ENCODE peak calls at places on chromosomes 13 and 19, in seven cellular contexts. A is HCT116, Q is SK-N-SH, R is endothelial cell of umbilical vein, M is HepG2, O is K562, X is GM12878. T is an unnamed sample.
A peak's percentile ranks its signal among the peaks of the same experiment; 100 is the strongest.

GRCh38 chr13:75787249-75787940 is 151.3 kb downstream of the LMO7 start:
- DNase-seq in M (no peak), O (no peak), A (no peak), X (no peak), Q (no peak), R (no peak), T (no peak)

GRCh38 chr13:98298599-98298998 is 121.5 kb upstream of the RNF113B start:
- DNase-seq in R (no peak), M (no peak), A (no peak), X (no peak), Q (no peak), O (no peak), T (no peak)

GRCh38 chr19:38949580-38950367 is 19.0 kb downstream of the MRPS12 start:
- DNase-seq in A (no peak), Q (peak; percentile 99), R (peak; percentile 87), X (no peak), M (no peak), O (peak; percentile 52), T (peak; percentile 100)

GRCh38 chr13:71316964-71317363 is 550.0 kb downstream of the DACH1 start:
- DNase-seq in O (no peak), Q (peak; percentile 6), M (no peak), R (no peak), X (no peak), A (no peak), T (no peak)

GRCh38 chr13:31365630-31366029 is 165.9 kb downstream of the B3GLCT start:
- DNase-seq in X (no peak), A (no peak), Q (no peak), O (no peak), M (no peak), R (no peak), T (no peak)

GRCh38 chr13:30696278-30697176 is 38.8 kb upstream of the ALOX5AP start:
- DNase-seq in Q (no peak), R (no peak), A (no peak), O (no peak), X (no peak), M (no peak), T (peak; percentile 25)

GRCh38 chr13:28478127-28478526 is 16.8 kb downstream of the FLT1 start:
- DNase-seq in O (no peak), M (no peak), Q (no peak), X (no peak), A (no peak), R (no peak), T (no peak)

GRCh38 chr13:113546571-113547247 is 37.8 kb upstream of the TFDP1 start:
- DNase-seq in R (peak; percentile 73), M (no peak), Q (no peak), X (no peak), A (no peak), O (no peak), T (no peak)

GRCh38 chr13:48586591-48587103 is 53.8 kb upstream of the RCBTB2 start:
- DNase-seq in A (no peak), Q (no peak), R (peak; percentile 81), O (peak; percentile 10), M (no peak), X (no peak), T (no peak)

GRCh38 chr13:106804996-106805395 is 237.1 kb upstream of the ARGLU1 start:
- DNase-seq in M (no peak), Q (no peak), R (no peak), X (no peak), A (no peak), O (no peak), T (peak; percentile 44)

GRCh38 chr13:51146667-51147066 is 35.6 kb upstream of the C13orf42 start:
- DNase-seq in X (no peak), A (no peak), R (no peak), O (no peak), Q (no peak), M (no peak), T (no peak)

GRCh38 chr19:3270908-3271307 is 46.4 kb downstream of the CELF5 start:
- DNase-seq in O (peak; percentile 70), X (no peak), M (peak; percentile 43), Q (peak; percentile 89), A (peak; percentile 26), R (no peak), T (peak; percentile 96)

GRCh38 chr19:11860721-11861120 is 12.2 kb downstream of the ZNF439 start:
- DNase-seq in X (no peak), R (no peak), Q (no peak), M (no peak), O (no peak), A (no peak), T (no peak)

GRCh38 chr19:40366697-40367561 is 18.4 kb downstream of the PLD3 start:
- DNase-seq in R (no peak), O (peak; percentile 67), M (no peak), X (no peak), Q (peak; percentile 73), A (no peak), T (peak; percentile 81)

GRCh38 chr13:30934803-30935202 is 2.3 kb downstream of the TEX26 start:
- DNase-seq in M (no peak), X (no peak), A (no peak), Q (no peak), R (no peak), O (no peak), T (no peak)

GRCh38 chr13:99969934-99970760 is 1.4 kb downstream of the ZIC5 start:
- DNase-seq in R (no peak), O (peak; percentile 76), A (peak; percentile 66), Q (no peak), X (no peak), M (peak; percentile 57), T (peak; percentile 84)

GRCh38 chr13:25973085-25973484 is 78.7 kb downstream of the SHISA2 start:
- DNase-seq in O (no peak), X (no peak), M (no peak), A (no peak), R (no peak), Q (no peak), T (peak; percentile 33)

GRCh38 chr19:51799311-51799997 is 4.5 kb downstream of the FPR3 start:
- DNase-seq in M (peak; percentile 35), O (peak; percentile 59), X (no peak), Q (peak; percentile 14), R (peak; percentile 67), A (no peak), T (no peak)

GRCh38 chr19:58097783-58098681 is at the start of gene ZSCAN18:
- DNase-seq in Q (peak; percentile 99), A (no peak), O (peak; percentile 89), X (peak; percentile 24), M (no peak), R (peak; percentile 93), T (peak; percentile 99)

GRCh38 chr13:99282264-99283231 is 24.4 kb upstream of the GPR18 start:
- DNase-seq in A (no peak), M (no peak), O (no peak), X (no peak), Q (no peak), R (no peak), T (no peak)

GRCh38 chr13:39159393-39159792 is 121.1 kb downstream of the NHLRC3 start:
- DNase-seq in X (no peak), R (peak; percentile 26), A (no peak), M (no peak), O (no peak), Q (no peak), T (no peak)

GRCh38 chr19:15422311-15423075 is 3.7 kb upstream of the AKAP8L start:
- DNase-seq in X (no peak), M (no peak), Q (no peak), O (no peak), R (no peak), A (no peak), T (no peak)

GRCh38 chr19:39169143-39169810 is 27.5 kb upstream of the NCCRP1 start:
- DNase-seq in R (no peak), O (no peak), M (no peak), Q (no peak), A (no peak), X (no peak), T (no peak)

GRCh38 chr13:104085611-104086010 is 1019.4 kb upstream of the SLC10A2 start:
- DNase-seq in O (no peak), X (no peak), R (no peak), M (no peak), Q (no peak), A (no peak), T (no peak)

GRCh38 chr19:38224014-38224862 is at the start of gene DPF1:
- DNase-seq in R (peak; percentile 61), A (peak; percentile 54), Q (peak; percentile 99), X (peak; percentile 17), M (peak; percentile 78), O (peak; percentile 96), T (peak; percentile 94)

GRCh38 chr13:113758651-113759524 is at the start of gene TMEM255B:
- DNase-seq in M (no peak), X (no peak), O (peak; percentile 90), Q (peak; percentile 98), A (peak; percentile 10), R (peak; percentile 81), T (peak; percentile 83)

GRCh38 chr19:11179716-11180297 is 17.5 kb downstream of the KANK2 start:
- DNase-seq in R (peak; percentile 28), Q (no peak), O (no peak), X (peak; percentile 59), A (no peak), M (no peak), T (no peak)

GRCh38 chr19:30225615-30226463 is 146.3 kb upstream of the ZNF536 start:
- DNase-seq in M (no peak), X (no peak), Q (peak; percentile 73), O (no peak), A (no peak), R (no peak), T (peak; percentile 52)

GRCh38 chr13:52024481-52024880 is at the start of gene UTP14C:
- DNase-seq in Q (no peak), X (no peak), R (no peak), O (no peak), A (no peak), M (no peak), T (no peak)

GRCh38 chr13:110340812-110341444 is 33.8 kb downstream of the COL4A2 start:
- DNase-seq in M (no peak), Q (no peak), R (peak; percentile 80), A (no peak), X (no peak), O (no peak), T (no peak)
- TF ChIP-seq POLR2AphosphoS5 in M (no peak), Q (no peak), R (peak; percentile 62), A (no peak), X (no peak), O (no peak), T (no peak)

DNA sequence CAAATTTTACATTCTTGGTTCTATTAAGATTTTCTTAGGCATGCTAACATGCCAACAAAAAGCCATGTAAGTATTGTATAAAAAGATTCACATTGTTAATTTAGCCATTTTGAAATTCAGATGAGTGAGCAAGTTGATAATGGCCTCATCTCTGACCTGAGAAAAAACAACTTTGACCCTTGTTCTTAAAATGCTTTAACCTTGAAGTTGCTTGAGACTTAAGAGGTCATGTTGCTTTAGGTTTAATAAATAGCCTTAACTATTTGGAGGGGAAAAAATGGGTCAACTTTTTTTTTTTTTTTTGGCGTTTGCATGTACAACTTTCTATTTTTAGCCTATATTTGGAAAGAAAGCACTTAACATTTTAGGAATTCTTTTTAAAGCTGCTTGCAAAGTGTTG is 6.0 kb downstream of the MIR17HG start:
- DNase-seq in O (no peak), X (no peak), A (no peak), Q (no peak), M (no peak), R (no peak), T (no peak)
- H4K20me1 ChIP-seq in O (peaks cover 87% of the 10 kb centered on the region), X (peaks cover 5% of the 10 kb centered on the region), A (peaks cover 47% of the 10 kb centered on the region), Q (peaks cover 35% of the 10 kb centered on the region), M (peaks cover 80% of the 10 kb centered on the region), R (peaks cover 24% of the 10 kb centered on the region), T (peaks cover 73% of the 10 kb centered on the region)

GRCh38 chr19:4362871-4363545 is 19.6 kb downstream of the MPND start:
- DNase-seq in Q (no peak), R (no peak), X (no peak), A (no peak), M (no peak), O (no peak), T (peak; percentile 59)
- TF ChIP-seq POLR2AphosphoS5 in Q (no peak), R (peak; percentile 17), X (no peak), A (no peak), M (no peak), O (no peak), T (peak; percentile 23)

GRCh38 chr19:56103027-56103614 is 18.0 kb downstream of the ZNF787 start:
- DNase-seq in O (no peak), A (no peak), M (no peak), R (no peak), Q (no peak), X (no peak), T (no peak)
- H4K20me1 ChIP-seq in O (no peaks in the 10 kb centered on the region), A (peaks cover 4% of the 10 kb centered on the region), M (peaks cover 57% of the 10 kb centered on the region), R (no peaks in the 10 kb centered on the region), Q (peaks cover 74% of the 10 kb centered on the region), X (no peaks in the 10 kb centered on the region), T (peaks cover 15% of the 10 kb centered on the region)

T was measured in GM23338.